ENCODE peak calls at places on chromosomes 4 and X, in ten cellular contexts. One of them, this sample, is unnamed.

GRCh38 chr4:69731826-69732225 is 28.6 kb downstream of the SULT1B1 start:
- DNase-seq in GM12891: no peak
- DNase-seq in NCI-H2029 treated with DMSO at 0.1 percent for 48 hours: no peak
- DNase-seq in uterus: no peak
- DNase-seq in activated gamma-delta T cell treated with Interleukin-2 at 50 U/mL for 16 hours: no peak
- DNase-seq in PC-3: no peak
- DNase-seq in WERI-Rb-1: no peak
- DNase-seq in activated CD4-positive, alpha-beta memory T cell treated with anti-CD3 and anti-CD28 coated beads, Interleukin-2, amount 10 ng/mL, durations not matched to agents 7 days and 5 days: no peak
- DNase-seq in stimulated activated CD8-positive, alpha-beta memory T cell treated with anti-CD3 and anti-CD28 coated beads, Interleukin-7, amount 100 ng/mL, for 1 hour: no peak
- DNase-seq in GM23248: no peak
- DNase-seq in this sample: no peak

GRCh38 chr4:28562913-28563312 is 1702.3 kb downstream of the STIM2 start:
- DNase-seq in GM12891: no peak
- DNase-seq in activated CD4-positive, alpha-beta memory T cell treated with anti-CD3 and anti-CD28 coated beads, Interleukin-2, amount 10 ng/mL, durations not matched to agents 7 days and 5 days: no peak
- DNase-seq in PC-3: peak
- DNase-seq in uterus: no peak
- DNase-seq in GM23248: no peak
- DNase-seq in WERI-Rb-1: no peak
- DNase-seq in NCI-H2029 treated with DMSO at 0.1 percent for 48 hours: no peak
- DNase-seq in activated gamma-delta T cell treated with Interleukin-2 at 50 U/mL for 16 hours: no peak
- DNase-seq in stimulated activated CD8-positive, alpha-beta memory T cell treated with anti-CD3 and anti-CD28 coated beads, Interleukin-7, amount 100 ng/mL, for 1 hour: no peak
- DNase-seq in this sample: no peak

GRCh38 chr4:121016630-121017029 is 55.7 kb downstream of the NDNF start:
- DNase-seq in uterus: no peak
- DNase-seq in stimulated activated CD8-positive, alpha-beta memory T cell treated with anti-CD3 and anti-CD28 coated beads, Interleukin-7, amount 100 ng/mL, for 1 hour: no peak
- DNase-seq in WERI-Rb-1: no peak
- DNase-seq in GM12891: no peak
- DNase-seq in activated gamma-delta T cell treated with Interleukin-2 at 50 U/mL for 16 hours: no peak
- DNase-seq in activated CD4-positive, alpha-beta memory T cell treated with anti-CD3 and anti-CD28 coated beads, Interleukin-2, amount 10 ng/mL, durations not matched to agents 7 days and 5 days: no peak
- DNase-seq in GM23248: no peak
- DNase-seq in PC-3: no peak
- DNase-seq in NCI-H2029 treated with DMSO at 0.1 percent for 48 hours: no peak
- DNase-seq in this sample: no peak

GRCh38 chr4:71460368-71460767 is 121.5 kb downstream of the SLC4A4 start:
- DNase-seq in NCI-H2029 treated with DMSO at 0.1 percent for 48 hours: no peak
- DNase-seq in GM23248: no peak
- DNase-seq in uterus: no peak
- DNase-seq in stimulated activated CD8-positive, alpha-beta memory T cell treated with anti-CD3 and anti-CD28 coated beads, Interleukin-7, amount 100 ng/mL, for 1 hour: no peak
- DNase-seq in WERI-Rb-1: peak
- DNase-seq in activated CD4-positive, alpha-beta memory T cell treated with anti-CD3 and anti-CD28 coated beads, Interleukin-2, amount 10 ng/mL, durations not matched to agents 7 days and 5 days: no peak
- DNase-seq in activated gamma-delta T cell treated with Interleukin-2 at 50 U/mL for 16 hours: no peak
- DNase-seq in PC-3: peak
- DNase-seq in GM12891: no peak
- DNase-seq in this sample: peak

GRCh38 chr4:3257691-3258482 is 8.9 kb downstream of the MSANTD1 start:
- DNase-seq in WERI-Rb-1: peak
- DNase-seq in uterus: peak
- DNase-seq in GM23248: peak
- DNase-seq in stimulated activated CD8-positive, alpha-beta memory T cell treated with anti-CD3 and anti-CD28 coated beads, Interleukin-7, amount 100 ng/mL, for 1 hour: no peak
- DNase-seq in NCI-H2029 treated with DMSO at 0.1 percent for 48 hours: peak
- DNase-seq in GM12891: peak
- DNase-seq in activated CD4-positive, alpha-beta memory T cell treated with anti-CD3 and anti-CD28 coated beads, Interleukin-2, amount 10 ng/mL, durations not matched to agents 7 days and 5 days: no peak
- DNase-seq in activated gamma-delta T cell treated with Interleukin-2 at 50 U/mL for 16 hours: no peak
- DNase-seq in PC-3: peak
- DNase-seq in this sample: peak

GRCh38 chr4:73662709-73663546 is 42.7 kb upstream of the RASSF6 start:
- DNase-seq in PC-3: peak
- DNase-seq in activated gamma-delta T cell treated with Interleukin-2 at 50 U/mL for 16 hours: no peak
- DNase-seq in activated CD4-positive, alpha-beta memory T cell treated with anti-CD3 and anti-CD28 coated beads, Interleukin-2, amount 10 ng/mL, durations not matched to agents 7 days and 5 days: no peak
- DNase-seq in NCI-H2029 treated with DMSO at 0.1 percent for 48 hours: peak
- DNase-seq in GM23248: peak
- DNase-seq in uterus: no peak
- DNase-seq in stimulated activated CD8-positive, alpha-beta memory T cell treated with anti-CD3 and anti-CD28 coated beads, Interleukin-7, amount 100 ng/mL, for 1 hour: no peak
- DNase-seq in GM12891: no peak
- DNase-seq in WERI-Rb-1: no peak
- DNase-seq in this sample: peak

GRCh38 chr4:42216569-42216968 is 64.1 kb upstream of the BEND4 start:
- DNase-seq in WERI-Rb-1: no peak
- DNase-seq in stimulated activated CD8-positive, alpha-beta memory T cell treated with anti-CD3 and anti-CD28 coated beads, Interleukin-7, amount 100 ng/mL, for 1 hour: no peak
- DNase-seq in GM12891: no peak
- DNase-seq in activated gamma-delta T cell treated with Interleukin-2 at 50 U/mL for 16 hours: no peak
- DNase-seq in uterus: no peak
- DNase-seq in PC-3: peak
- DNase-seq in GM23248: no peak
- DNase-seq in NCI-H2029 treated with DMSO at 0.1 percent for 48 hours: no peak
- DNase-seq in activated CD4-positive, alpha-beta memory T cell treated with anti-CD3 and anti-CD28 coated beads, Interleukin-2, amount 10 ng/mL, durations not matched to agents 7 days and 5 days: no peak
- DNase-seq in this sample: no peak

GRCh38 chr4:106304632-106305031 is 11.4 kb downstream of the TBCK start:
- DNase-seq in stimulated activated CD8-positive, alpha-beta memory T cell treated with anti-CD3 and anti-CD28 coated beads, Interleukin-7, amount 100 ng/mL, for 1 hour: no peak
- DNase-seq in GM23248: no peak
- DNase-seq in GM12891: no peak
- DNase-seq in activated CD4-positive, alpha-beta memory T cell treated with anti-CD3 and anti-CD28 coated beads, Interleukin-2, amount 10 ng/mL, durations not matched to agents 7 days and 5 days: no peak
- DNase-seq in WERI-Rb-1: no peak
- DNase-seq in PC-3: no peak
- DNase-seq in uterus: no peak
- DNase-seq in NCI-H2029 treated with DMSO at 0.1 percent for 48 hours: no peak
- DNase-seq in activated gamma-delta T cell treated with Interleukin-2 at 50 U/mL for 16 hours: no peak
- DNase-seq in this sample: no peak

GRCh38 chr4:2805712-2806391 is 13.0 kb downstream of the SH3BP2 start:
- DNase-seq in WERI-Rb-1: no peak
- DNase-seq in GM23248: no peak
- DNase-seq in PC-3: peak
- DNase-seq in GM12891: no peak
- DNase-seq in activated CD4-positive, alpha-beta memory T cell treated with anti-CD3 and anti-CD28 coated beads, Interleukin-2, amount 10 ng/mL, durations not matched to agents 7 days and 5 days: no peak
- DNase-seq in stimulated activated CD8-positive, alpha-beta memory T cell treated with anti-CD3 and anti-CD28 coated beads, Interleukin-7, amount 100 ng/mL, for 1 hour: no peak
- DNase-seq in uterus: peak
- DNase-seq in activated gamma-delta T cell treated with Interleukin-2 at 50 U/mL for 16 hours: no peak
- DNase-seq in NCI-H2029 treated with DMSO at 0.1 percent for 48 hours: no peak
- DNase-seq in this sample: no peak

GRCh38 chrX:75229774-75230173 is 44.1 kb upstream of the UPRT start:
- DNase-seq in activated gamma-delta T cell treated with Interleukin-2 at 50 U/mL for 16 hours: no peak
- DNase-seq in NCI-H2029 treated with DMSO at 0.1 percent for 48 hours: no peak
- DNase-seq in WERI-Rb-1: no peak
- DNase-seq in uterus: no peak
- DNase-seq in activated CD4-positive, alpha-beta memory T cell treated with anti-CD3 and anti-CD28 coated beads, Interleukin-2, amount 10 ng/mL, durations not matched to agents 7 days and 5 days: no peak
- DNase-seq in PC-3: no peak
- DNase-seq in stimulated activated CD8-positive, alpha-beta memory T cell treated with anti-CD3 and anti-CD28 coated beads, Interleukin-7, amount 100 ng/mL, for 1 hour: no peak
- DNase-seq in GM23248: no peak
- DNase-seq in GM12891: no peak
- DNase-seq in this sample: no peak

GRCh38 chr4:164251257-164251656 is 502.7 kb upstream of the SMIM31 start:
- DNase-seq in WERI-Rb-1: no peak
- DNase-seq in GM23248: no peak
- DNase-seq in stimulated activated CD8-positive, alpha-beta memory T cell treated with anti-CD3 and anti-CD28 coated beads, Interleukin-7, amount 100 ng/mL, for 1 hour: no peak
- DNase-seq in GM12891: no peak
- DNase-seq in PC-3: no peak
- DNase-seq in activated gamma-delta T cell treated with Interleukin-2 at 50 U/mL for 16 hours: no peak
- DNase-seq in NCI-H2029 treated with DMSO at 0.1 percent for 48 hours: no peak
- DNase-seq in uterus: no peak
- DNase-seq in activated CD4-positive, alpha-beta memory T cell treated with anti-CD3 and anti-CD28 coated beads, Interleukin-2, amount 10 ng/mL, durations not matched to agents 7 days and 5 days: no peak
- DNase-seq in this sample: no peak

GRCh38 chr4:78720994-78721677 is 55.0 kb upstream of the BMP2K start:
- DNase-seq in stimulated activated CD8-positive, alpha-beta memory T cell treated with anti-CD3 and anti-CD28 coated beads, Interleukin-7, amount 100 ng/mL, for 1 hour: no peak
- DNase-seq in GM12891: no peak
- DNase-seq in activated gamma-delta T cell treated with Interleukin-2 at 50 U/mL for 16 hours: peak
- DNase-seq in WERI-Rb-1: no peak
- DNase-seq in PC-3: no peak
- DNase-seq in NCI-H2029 treated with DMSO at 0.1 percent for 48 hours: no peak
- DNase-seq in activated CD4-positive, alpha-beta memory T cell treated with anti-CD3 and anti-CD28 coated beads, Interleukin-2, amount 10 ng/mL, durations not matched to agents 7 days and 5 days: peak
- DNase-seq in GM23248: no peak
- DNase-seq in uterus: peak
- DNase-seq in this sample: peak

GRCh38 chrX:123088331-123088730 is 95.7 kb upstream of the GRIA3 start:
- DNase-seq in stimulated activated CD8-positive, alpha-beta memory T cell treated with anti-CD3 and anti-CD28 coated beads, Interleukin-7, amount 100 ng/mL, for 1 hour: no peak
- DNase-seq in activated gamma-delta T cell treated with Interleukin-2 at 50 U/mL for 16 hours: no peak
- DNase-seq in WERI-Rb-1: no peak
- DNase-seq in NCI-H2029 treated with DMSO at 0.1 percent for 48 hours: no peak
- DNase-seq in activated CD4-positive, alpha-beta memory T cell treated with anti-CD3 and anti-CD28 coated beads, Interleukin-2, amount 10 ng/mL, durations not matched to agents 7 days and 5 days: no peak
- DNase-seq in GM12891: no peak
- DNase-seq in GM23248: peak
- DNase-seq in uterus: no peak
- DNase-seq in PC-3: no peak
- DNase-seq in this sample: no peak

GRCh38 chr4:173575482-173576152 is 45.6 kb upstream of the HAND2 start:
- DNase-seq in NCI-H2029 treated with DMSO at 0.1 percent for 48 hours: no peak
- DNase-seq in PC-3: no peak
- DNase-seq in activated gamma-delta T cell treated with Interleukin-2 at 50 U/mL for 16 hours: no peak
- DNase-seq in WERI-Rb-1: no peak
- DNase-seq in GM12891: no peak
- DNase-seq in stimulated activated CD8-positive, alpha-beta memory T cell treated with anti-CD3 and anti-CD28 coated beads, Interleukin-7, amount 100 ng/mL, for 1 hour: no peak
- DNase-seq in uterus: no peak
- DNase-seq in GM23248: no peak
- DNase-seq in activated CD4-positive, alpha-beta memory T cell treated with anti-CD3 and anti-CD28 coated beads, Interleukin-2, amount 10 ng/mL, durations not matched to agents 7 days and 5 days: no peak
- DNase-seq in this sample: no peak

GRCh38 chrX:13159886-13160285 is 115.5 kb upstream of the FAM9C start:
- DNase-seq in GM12891: no peak
- DNase-seq in activated gamma-delta T cell treated with Interleukin-2 at 50 U/mL for 16 hours: no peak
- DNase-seq in WERI-Rb-1: no peak
- DNase-seq in activated CD4-positive, alpha-beta memory T cell treated with anti-CD3 and anti-CD28 coated beads, Interleukin-2, amount 10 ng/mL, durations not matched to agents 7 days and 5 days: no peak
- DNase-seq in GM23248: no peak
- DNase-seq in uterus: no peak
- DNase-seq in PC-3: no peak
- DNase-seq in NCI-H2029 treated with DMSO at 0.1 percent for 48 hours: no peak
- DNase-seq in stimulated activated CD8-positive, alpha-beta memory T cell treated with anti-CD3 and anti-CD28 coated beads, Interleukin-7, amount 100 ng/mL, for 1 hour: no peak
- DNase-seq in this sample: no peak

GRCh38 chr4:41125558-41126311 is 88.6 kb downstream of the APBB2 start:
- DNase-seq in uterus: no peak
- DNase-seq in activated gamma-delta T cell treated with Interleukin-2 at 50 U/mL for 16 hours: no peak
- DNase-seq in GM23248: no peak
- DNase-seq in NCI-H2029 treated with DMSO at 0.1 percent for 48 hours: no peak
- DNase-seq in WERI-Rb-1: no peak
- DNase-seq in PC-3: no peak
- DNase-seq in activated CD4-positive, alpha-beta memory T cell treated with anti-CD3 and anti-CD28 coated beads, Interleukin-2, amount 10 ng/mL, durations not matched to agents 7 days and 5 days: no peak
- DNase-seq in GM12891: no peak
- DNase-seq in stimulated activated CD8-positive, alpha-beta memory T cell treated with anti-CD3 and anti-CD28 coated beads, Interleukin-7, amount 100 ng/mL, for 1 hour: no peak
- DNase-seq in this sample: no peak

GRCh38 chr4:42345962-42346544 is 51.2 kb upstream of the SHISA3 start:
- DNase-seq in activated CD4-positive, alpha-beta memory T cell treated with anti-CD3 and anti-CD28 coated beads, Interleukin-2, amount 10 ng/mL, durations not matched to agents 7 days and 5 days: no peak
- DNase-seq in uterus: no peak
- DNase-seq in WERI-Rb-1: no peak
- DNase-seq in stimulated activated CD8-positive, alpha-beta memory T cell treated with anti-CD3 and anti-CD28 coated beads, Interleukin-7, amount 100 ng/mL, for 1 hour: no peak
- DNase-seq in activated gamma-delta T cell treated with Interleukin-2 at 50 U/mL for 16 hours: no peak
- DNase-seq in PC-3: no peak
- DNase-seq in NCI-H2029 treated with DMSO at 0.1 percent for 48 hours: no peak
- DNase-seq in GM23248: no peak
- DNase-seq in GM12891: no peak
- DNase-seq in this sample: no peak

GRCh38 chrX:153576239-153576870 is 22.6 kb downstream of the CCNQ start:
- DNase-seq in GM23248: no peak
- DNase-seq in activated gamma-delta T cell treated with Interleukin-2 at 50 U/mL for 16 hours: no peak
- DNase-seq in WERI-Rb-1: no peak
- DNase-seq in NCI-H2029 treated with DMSO at 0.1 percent for 48 hours: no peak
- DNase-seq in GM12891: no peak
- DNase-seq in activated CD4-positive, alpha-beta memory T cell treated with anti-CD3 and anti-CD28 coated beads, Interleukin-2, amount 10 ng/mL, durations not matched to agents 7 days and 5 days: no peak
- DNase-seq in PC-3: no peak
- DNase-seq in stimulated activated CD8-positive, alpha-beta memory T cell treated with anti-CD3 and anti-CD28 coated beads, Interleukin-7, amount 100 ng/mL, for 1 hour: no peak
- DNase-seq in uterus: no peak
- DNase-seq in this sample: no peak

GRCh38 chr4:159162576-159162975 is 59.7 kb downstream of the RAPGEF2 start:
- DNase-seq in stimulated activated CD8-positive, alpha-beta memory T cell treated with anti-CD3 and anti-CD28 coated beads, Interleukin-7, amount 100 ng/mL, for 1 hour: no peak
- DNase-seq in WERI-Rb-1: no peak
- DNase-seq in uterus: no peak
- DNase-seq in GM12891: no peak
- DNase-seq in activated CD4-positive, alpha-beta memory T cell treated with anti-CD3 and anti-CD28 coated beads, Interleukin-2, amount 10 ng/mL, durations not matched to agents 7 days and 5 days: no peak
- DNase-seq in GM23248: no peak
- DNase-seq in activated gamma-delta T cell treated with Interleukin-2 at 50 U/mL for 16 hours: no peak
- DNase-seq in PC-3: no peak
- DNase-seq in NCI-H2029 treated with DMSO at 0.1 percent for 48 hours: no peak
- DNase-seq in this sample: no peak

GRCh38 chr4:54882616-54883015 is 224.9 kb downstream of the KIT start:
- DNase-seq in GM12891: no peak
- DNase-seq in GM23248: peak
- DNase-seq in uterus: no peak
- DNase-seq in activated gamma-delta T cell treated with Interleukin-2 at 50 U/mL for 16 hours: no peak
- DNase-seq in NCI-H2029 treated with DMSO at 0.1 percent for 48 hours: no peak
- DNase-seq in PC-3: no peak
- DNase-seq in stimulated activated CD8-positive, alpha-beta memory T cell treated with anti-CD3 and anti-CD28 coated beads, Interleukin-7, amount 100 ng/mL, for 1 hour: no peak
- DNase-seq in WERI-Rb-1: no peak
- DNase-seq in activated CD4-positive, alpha-beta memory T cell treated with anti-CD3 and anti-CD28 coated beads, Interleukin-2, amount 10 ng/mL, durations not matched to agents 7 days and 5 days: no peak
- DNase-seq in this sample: no peak

GRCh38 chr4:170465434-170465833 is 375.7 kb upstream of the AADAT start:
- DNase-seq in activated gamma-delta T cell treated with Interleukin-2 at 50 U/mL for 16 hours: no peak
- DNase-seq in stimulated activated CD8-positive, alpha-beta memory T cell treated with anti-CD3 and anti-CD28 coated beads, Interleukin-7, amount 100 ng/mL, for 1 hour: no peak
- DNase-seq in WERI-Rb-1: no peak
- DNase-seq in NCI-H2029 treated with DMSO at 0.1 percent for 48 hours: no peak
- DNase-seq in uterus: no peak
- DNase-seq in PC-3: no peak
- DNase-seq in GM23248: no peak
- DNase-seq in GM12891: no peak
- DNase-seq in activated CD4-positive, alpha-beta memory T cell treated with anti-CD3 and anti-CD28 coated beads, Interleukin-2, amount 10 ng/mL, durations not matched to agents 7 days and 5 days: no peak
- DNase-seq in this sample: no peak

GRCh38 chrX:11628399-11628798 is 37.3 kb downstream of the ARHGAP6 start:
- DNase-seq in uterus: no peak
- DNase-seq in WERI-Rb-1: no peak
- DNase-seq in activated gamma-delta T cell treated with Interleukin-2 at 50 U/mL for 16 hours: no peak
- DNase-seq in activated CD4-positive, alpha-beta memory T cell treated with anti-CD3 and anti-CD28 coated beads, Interleukin-2, amount 10 ng/mL, durations not matched to agents 7 days and 5 days: no peak
- DNase-seq in NCI-H2029 treated with DMSO at 0.1 percent for 48 hours: no peak
- DNase-seq in GM23248: no peak
- DNase-seq in GM12891: no peak
- DNase-seq in stimulated activated CD8-positive, alpha-beta memory T cell treated with anti-CD3 and anti-CD28 coated beads, Interleukin-7, amount 100 ng/mL, for 1 hour: no peak
- DNase-seq in PC-3: no peak
- DNase-seq in this sample: no peak

GRCh38 chr4:169070895-169071218 is 60.8 kb upstream of the CBR4 start:
- DNase-seq in activated CD4-positive, alpha-beta memory T cell treated with anti-CD3 and anti-CD28 coated beads, Interleukin-2, amount 10 ng/mL, durations not matched to agents 7 days and 5 days: no peak
- DNase-seq in stimulated activated CD8-positive, alpha-beta memory T cell treated with anti-CD3 and anti-CD28 coated beads, Interleukin-7, amount 100 ng/mL, for 1 hour: no peak
- DNase-seq in NCI-H2029 treated with DMSO at 0.1 percent for 48 hours: peak
- DNase-seq in PC-3: peak
- DNase-seq in WERI-Rb-1: no peak
- DNase-seq in GM12891: no peak
- DNase-seq in uterus: no peak
- DNase-seq in activated gamma-delta T cell treated with Interleukin-2 at 50 U/mL for 16 hours: no peak
- DNase-seq in GM23248: no peak
- DNase-seq in this sample: peak

GRCh38 chrX:71292669-71293379 is 8.7 kb upstream of the ITGB1BP2 start:
- DNase-seq in GM12891: no peak
- DNase-seq in uterus: no peak
- DNase-seq in activated gamma-delta T cell treated with Interleukin-2 at 50 U/mL for 16 hours: no peak
- DNase-seq in NCI-H2029 treated with DMSO at 0.1 percent for 48 hours: no peak
- DNase-seq in GM23248: peak
- DNase-seq in WERI-Rb-1: no peak
- DNase-seq in stimulated activated CD8-positive, alpha-beta memory T cell treated with anti-CD3 and anti-CD28 coated beads, Interleukin-7, amount 100 ng/mL, for 1 hour: no peak
- DNase-seq in activated CD4-positive, alpha-beta memory T cell treated with anti-CD3 and anti-CD28 coated beads, Interleukin-2, amount 10 ng/mL, durations not matched to agents 7 days and 5 days: no peak
- DNase-seq in PC-3: peak
- DNase-seq in this sample: no peak

GRCh38 chr4:74042681-74043080 is 4.2 kb upstream of the CXCL3 start:
- DNase-seq in GM23248: no peak
- DNase-seq in PC-3: peak
- DNase-seq in GM12891: no peak
- DNase-seq in NCI-H2029 treated with DMSO at 0.1 percent for 48 hours: peak
- DNase-seq in WERI-Rb-1: no peak
- DNase-seq in stimulated activated CD8-positive, alpha-beta memory T cell treated with anti-CD3 and anti-CD28 coated beads, Interleukin-7, amount 100 ng/mL, for 1 hour: no peak
- DNase-seq in activated gamma-delta T cell treated with Interleukin-2 at 50 U/mL for 16 hours: no peak
- DNase-seq in activated CD4-positive, alpha-beta memory T cell treated with anti-CD3 and anti-CD28 coated beads, Interleukin-2, amount 10 ng/mL, durations not matched to agents 7 days and 5 days: no peak
- DNase-seq in uterus: no peak
- DNase-seq in this sample: peak

GRCh38 chr4:154566639-154567204 is 3.9 kb downstream of the FGB start:
- DNase-seq in stimulated activated CD8-positive, alpha-beta memory T cell treated with anti-CD3 and anti-CD28 coated beads, Interleukin-7, amount 100 ng/mL, for 1 hour: no peak
- DNase-seq in activated gamma-delta T cell treated with Interleukin-2 at 50 U/mL for 16 hours: no peak
- DNase-seq in GM12891: no peak
- DNase-seq in NCI-H2029 treated with DMSO at 0.1 percent for 48 hours: no peak
- DNase-seq in uterus: no peak
- DNase-seq in GM23248: no peak
- DNase-seq in WERI-Rb-1: no peak
- DNase-seq in PC-3: peak
- DNase-seq in activated CD4-positive, alpha-beta memory T cell treated with anti-CD3 and anti-CD28 coated beads, Interleukin-2, amount 10 ng/mL, durations not matched to agents 7 days and 5 days: no peak
- DNase-seq in this sample: no peak

GRCh38 chr4:169311643-169312365 is 41.0 kb upstream of the SH3RF1 start:
- DNase-seq in activated gamma-delta T cell treated with Interleukin-2 at 50 U/mL for 16 hours: no peak
- DNase-seq in activated CD4-positive, alpha-beta memory T cell treated with anti-CD3 and anti-CD28 coated beads, Interleukin-2, amount 10 ng/mL, durations not matched to agents 7 days and 5 days: no peak
- DNase-seq in uterus: no peak
- DNase-seq in NCI-H2029 treated with DMSO at 0.1 percent for 48 hours: peak
- DNase-seq in GM12891: no peak
- DNase-seq in WERI-Rb-1: peak
- DNase-seq in GM23248: peak
- DNase-seq in PC-3: peak
- DNase-seq in stimulated activated CD8-positive, alpha-beta memory T cell treated with anti-CD3 and anti-CD28 coated beads, Interleukin-7, amount 100 ng/mL, for 1 hour: no peak
- DNase-seq in this sample: no peak

GRCh38 chrX:70433848-70434351 is 10.7 kb upstream of the DLG3 start:
- DNase-seq in uterus: peak
- DNase-seq in GM23248: peak
- DNase-seq in NCI-H2029 treated with DMSO at 0.1 percent for 48 hours: no peak
- DNase-seq in stimulated activated CD8-positive, alpha-beta memory T cell treated with anti-CD3 and anti-CD28 coated beads, Interleukin-7, amount 100 ng/mL, for 1 hour: peak
- DNase-seq in WERI-Rb-1: peak
- DNase-seq in GM12891: peak
- DNase-seq in PC-3: peak
- DNase-seq in activated CD4-positive, alpha-beta memory T cell treated with anti-CD3 and anti-CD28 coated beads, Interleukin-2, amount 10 ng/mL, durations not matched to agents 7 days and 5 days: peak
- DNase-seq in activated gamma-delta T cell treated with Interleukin-2 at 50 U/mL for 16 hours: peak
- DNase-seq in this sample: peak